ENCODE peak calls at places on chromosomes 13 and 19, in nine cellular contexts. N is neural progenitor cell; Y is GM13977; F is stimulated activated CD4-positive, alpha-beta T cell treated with anti-CD3 and anti-CD28 coated beads, Interleukin-4, amount 100 ng/mL, for 4 hours; D is NCI-H226; E is mucosa of descending colon; P is anterior cingulate cortex; I is Daoy; T is heart right ventricle. M is an unnamed sample.

GRCh38 chr13:30140973-30141372 is 166.4 kb downstream of the KATNAL1 start:
- DNase-seq in E (no peak), I (no peak), Y (no peak), F (no peak), P (no peak), T (no peak), D (no peak), N (no peak), M (no peak)

GRCh38 chr19:8081569-8082550 is 29.3 kb downstream of the CCL25 start:
- DNase-seq in F (no peak), E (no peak), N (no peak), P (no peak), Y (no peak), T (no peak), D (peak), I (no peak), M (no peak)

GRCh38 chr13:80611310-80611709 is 270.4 kb upstream of the SPRY2 start:
- DNase-seq in D (no peak), E (no peak), T (no peak), I (no peak), Y (no peak), N (no peak), P (no peak), F (no peak), M (no peak)

GRCh38 chr19:58416631-58417030 is 8.2 kb downstream of the ZNF584 start:
- DNase-seq in D (no peak), Y (no peak), F (no peak), I (no peak), P (no peak), T (no peak), E (no peak), N (no peak), M (no peak)

GRCh38 chr19:16889429-16889882 is 657 bp downstream of the F2RL3 start:
- DNase-seq in P (no peak), D (peak), N (no peak), T (peak), E (peak), I (peak), F (no peak), Y (no peak), M (no peak)

GRCh38 chr13:105904034-105904742 is 631.3 kb downstream of the EFNB2 start:
- DNase-seq in Y (no peak), P (no peak), I (no peak), F (no peak), N (no peak), T (no peak), D (no peak), E (peak), M (no peak)

GRCh38 chr19:27740396-27740795 is 1472.6 kb downstream of the UQCRFS1 start:
- DNase-seq in F (no peak), P (no peak), D (no peak), N (no peak), I (no peak), Y (no peak), T (no peak), E (no peak), M (peak)

GRCh38 chr19:39177736-39178135 is 19.0 kb upstream of the NCCRP1 start:
- DNase-seq in P (no peak), D (no peak), Y (no peak), F (no peak), I (no peak), N (no peak), E (no peak), T (no peak), M (no peak)

GRCh38 chr13:114004416-114005205 is 30.7 kb upstream of the C13orf46 start:
- DNase-seq in P (no peak), F (no peak), T (no peak), N (no peak), Y (no peak), E (peak), D (peak), I (peak), M (peak)

M was measured in lower leg skin.